ENCODE peak calls at places on chromosomes 6 and 20, in four cellular contexts. One of them, this sample, is unnamed.

GRCh38 chr6:36745836-36746235 is 48.2 kb downstream of the RAB44 start:
- DNase-seq in GM12878: no peak
- DNase-seq in HCT116: no peak
- DNase-seq in K562: no peak
- DNase-seq in this sample: no peak

GRCh38 chr6:93580441-93580840 is 161.1 kb upstream of the EPHA7 start:
- DNase-seq in HCT116: no peak
- DNase-seq in K562: no peak
- DNase-seq in GM12878: no peak
- DNase-seq in this sample: no peak

GRCh38 chr6:36692220-36692619 is 5.4 kb upstream of the RAB44 start:
- DNase-seq in HCT116: no peak
- DNase-seq in GM12878: no peak
- DNase-seq in K562: no peak
- DNase-seq in this sample: no peak

GRCh38 chr20:62219992-62220665 is at the start of gene HRH3:
- DNase-seq in K562: peak; percentile 96
- DNase-seq in GM12878: no peak
- DNase-seq in HCT116: no peak
- DNase-seq in this sample: no peak

GRCh38 chr20:63083831-63084562 is 77.2 kb upstream of the BHLHE23 start:
- DNase-seq in HCT116: no peak
- DNase-seq in GM12878: no peak
- DNase-seq in K562: no peak
- DNase-seq in this sample: peak; percentile 47

GRCh38 chr20:33569290-33570094 is 79.6 kb downstream of the CBFA2T2 start:
- DNase-seq in GM12878: no peak
- DNase-seq in K562: no peak
- DNase-seq in HCT116: no peak
- DNase-seq in this sample: no peak

GRCh38 chr6:20306491-20306890 is 94.2 kb upstream of the MBOAT1 start:
- DNase-seq in GM12878: no peak
- DNase-seq in K562: no peak
- DNase-seq in HCT116: no peak
- DNase-seq in this sample: no peak

GRCh38 chr6:30664994-30665767 is 7.6 kb downstream of the DHX16 start:
- DNase-seq in K562: no peak
- DNase-seq in HCT116: no peak
- DNase-seq in GM12878: no peak
- DNase-seq in this sample: no peak

GRCh38 chr6:161701051-161701450 is 427.2 kb upstream of the AGPAT4 start:
- DNase-seq in HCT116: no peak
- DNase-seq in GM12878: no peak
- DNase-seq in K562: no peak
- DNase-seq in this sample: no peak

GRCh38 chr20:4038676-4039075 is 23.3 kb upstream of the RNF24 start:
- DNase-seq in K562: no peak
- DNase-seq in GM12878: no peak
- DNase-seq in HCT116: no peak
- DNase-seq in this sample: peak; percentile 45

GRCh38 chr20:35796556-35796955 is 24.7 kb downstream of the PHF20 start:
- DNase-seq in HCT116: no peak
- DNase-seq in GM12878: no peak
- DNase-seq in K562: no peak
- DNase-seq in this sample: no peak

DNA sequence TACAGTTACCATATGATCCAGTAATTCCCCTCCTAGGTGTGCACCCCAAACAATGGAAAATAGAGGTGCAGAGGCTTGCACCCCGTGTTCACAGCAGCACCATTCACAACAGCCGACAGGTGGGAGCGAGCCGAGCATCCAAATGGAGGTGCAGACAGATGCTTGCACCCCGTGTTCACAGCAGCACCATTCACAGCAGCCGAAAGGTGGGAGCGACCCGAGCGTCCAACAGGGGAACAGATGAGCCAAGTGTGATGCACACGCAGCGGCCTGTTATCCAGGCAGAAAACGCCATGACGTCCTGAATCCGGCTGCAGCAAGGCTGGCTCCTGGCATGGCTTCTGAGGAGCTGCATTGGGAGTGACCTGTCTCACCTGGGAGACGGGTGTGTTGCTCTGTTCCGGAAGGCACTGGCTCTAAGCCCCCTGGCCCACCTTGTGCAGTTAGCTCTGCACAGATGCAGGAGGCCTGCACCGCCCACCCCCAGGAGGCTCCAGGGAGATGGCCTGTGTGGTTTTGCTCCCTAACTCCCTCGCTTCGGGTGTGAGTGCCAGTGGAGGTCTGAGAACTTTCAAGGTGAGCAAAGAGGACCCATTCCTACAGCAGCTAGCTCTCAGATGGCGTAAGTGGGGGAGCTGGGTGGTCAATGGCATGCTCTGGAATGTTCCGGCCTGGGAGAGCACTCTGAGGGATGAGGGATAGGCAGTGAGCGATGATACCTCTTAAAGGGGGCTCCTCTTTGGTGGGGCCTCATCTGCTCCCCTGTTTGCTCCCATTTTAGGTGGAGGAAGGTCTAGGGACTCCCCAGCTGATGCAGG is 47.8 kb upstream of the FRMD1 start:
- DNase-seq in HCT116: no peak
- DNase-seq in K562: no peak
- DNase-seq in GM12878: no peak
- DNase-seq in this sample: no peak
- TF ChIP-seq EGR1 in HCT116: no peak
- TF ChIP-seq EGR1 in K562: no peak
- TF ChIP-seq EGR1 in GM12878: no peak
- TF ChIP-seq EGR1 in this sample: no peak

GRCh38 chr6:98471444-98471843 is 362.9 kb upstream of the POU3F2 start:
- DNase-seq in HCT116: no peak
- DNase-seq in GM12878: no peak
- DNase-seq in K562: no peak
- DNase-seq in this sample: no peak

GRCh38 chr6:98477231-98477630 is 357.1 kb upstream of the POU3F2 start:
- DNase-seq in GM12878: no peak
- DNase-seq in K562: no peak
- DNase-seq in HCT116: no peak
- DNase-seq in this sample: no peak
- TF ChIP-seq EGR1 in GM12878: no peak
- TF ChIP-seq EGR1 in K562: no peak
- TF ChIP-seq EGR1 in HCT116: no peak
- TF ChIP-seq EGR1 in this sample: no peak

GRCh38 chr20:10745790-10746189 is 72.0 kb upstream of the JAG1 start:
- DNase-seq in K562: no peak
- DNase-seq in GM12878: no peak
- DNase-seq in HCT116: no peak
- DNase-seq in this sample: no peak

GRCh38 chr20:10739134-10739533 is 65.3 kb upstream of the JAG1 start:
- DNase-seq in HCT116: no peak
- DNase-seq in GM12878: no peak
- DNase-seq in K562: no peak
- DNase-seq in this sample: no peak

GRCh38 chr20:10735195-10735949 is 61.6 kb upstream of the JAG1 start:
- DNase-seq in GM12878: no peak
- DNase-seq in K562: no peak
- DNase-seq in HCT116: no peak
- DNase-seq in this sample: no peak

GRCh38 chr20:10739575-10739974 is 65.8 kb upstream of the JAG1 start:
- DNase-seq in K562: no peak
- DNase-seq in GM12878: no peak
- DNase-seq in HCT116: no peak
- DNase-seq in this sample: no peak

DNA sequence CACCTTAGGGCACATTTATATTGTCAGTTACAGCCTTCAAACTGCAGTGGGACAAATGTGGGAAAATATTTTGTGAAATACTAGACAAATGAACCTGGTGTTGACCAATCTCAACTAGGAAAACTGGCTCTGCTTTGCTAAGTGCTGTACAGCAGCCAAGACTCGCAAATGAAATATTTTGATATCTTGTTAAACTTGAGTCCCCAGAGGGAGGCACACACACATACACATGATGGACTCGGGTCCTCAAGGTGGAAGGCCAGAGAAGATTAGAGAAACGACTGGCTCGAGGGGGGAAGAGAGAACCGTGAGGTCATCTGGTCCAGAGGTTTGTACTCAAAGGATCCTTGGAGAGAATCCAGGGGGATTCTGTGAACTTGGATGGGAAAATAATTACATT is 67.3 kb upstream of the JAG1 start:
- DNase-seq in K562: no peak
- DNase-seq in GM12878: no peak
- DNase-seq in HCT116: no peak
- DNase-seq in this sample: no peak
- TF ChIP-seq EGR1 in K562: no peak
- TF ChIP-seq EGR1 in GM12878: no peak
- TF ChIP-seq EGR1 in HCT116: no peak
- TF ChIP-seq EGR1 in this sample: no peak

DNA sequence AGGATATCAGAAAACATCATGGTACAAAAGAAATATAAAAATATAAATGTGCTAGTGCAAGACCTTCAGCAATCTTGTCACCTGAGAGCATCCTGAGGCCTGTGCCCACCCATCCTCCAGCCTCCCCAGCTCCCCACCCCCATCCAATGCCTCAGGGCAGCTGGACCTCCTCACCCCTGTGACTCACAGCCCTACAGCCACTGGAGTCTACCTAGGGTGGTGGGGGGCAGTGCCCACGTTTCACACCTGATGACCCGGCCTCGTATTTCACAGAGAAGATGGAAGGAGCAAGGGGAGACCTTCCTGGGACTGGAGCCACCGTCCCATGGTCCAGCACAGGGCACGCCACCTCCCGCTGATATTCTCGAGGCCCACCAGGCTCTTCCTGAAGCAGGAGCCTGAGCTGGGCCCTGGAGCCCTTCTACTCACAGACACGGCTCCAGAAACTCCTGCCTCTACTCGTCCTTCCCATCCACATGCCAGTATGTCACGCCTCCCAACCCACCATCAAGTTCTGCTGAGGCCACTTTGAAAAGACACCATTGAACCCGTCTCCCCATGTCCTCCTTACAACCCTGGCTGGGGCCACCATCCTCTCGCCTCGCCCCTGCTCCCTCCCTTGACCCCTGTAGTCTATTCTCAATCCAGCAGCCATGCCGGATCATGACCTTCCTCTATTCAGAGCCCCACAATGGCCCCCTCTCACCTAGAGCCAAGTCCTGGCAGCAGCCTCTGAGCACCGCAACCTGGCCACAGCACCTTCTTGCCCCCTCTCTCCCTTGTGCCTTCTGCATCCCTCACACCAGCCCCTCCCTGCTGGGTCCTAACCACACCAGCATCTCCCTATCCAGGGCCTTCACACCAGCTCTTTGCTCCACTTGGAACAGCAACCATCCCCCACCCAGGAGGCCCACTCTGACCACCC is 13.3 kb downstream of the APMAP start:
- DNase-seq in GM12878: no peak
- DNase-seq in K562: no peak
- DNase-seq in HCT116: no peak
- DNase-seq in this sample: peak; percentile 22
- TF ChIP-seq EGR1 in GM12878: no peak
- TF ChIP-seq EGR1 in K562: no peak
- TF ChIP-seq EGR1 in HCT116: no peak
- TF ChIP-seq EGR1 in this sample: no peak

DNA sequence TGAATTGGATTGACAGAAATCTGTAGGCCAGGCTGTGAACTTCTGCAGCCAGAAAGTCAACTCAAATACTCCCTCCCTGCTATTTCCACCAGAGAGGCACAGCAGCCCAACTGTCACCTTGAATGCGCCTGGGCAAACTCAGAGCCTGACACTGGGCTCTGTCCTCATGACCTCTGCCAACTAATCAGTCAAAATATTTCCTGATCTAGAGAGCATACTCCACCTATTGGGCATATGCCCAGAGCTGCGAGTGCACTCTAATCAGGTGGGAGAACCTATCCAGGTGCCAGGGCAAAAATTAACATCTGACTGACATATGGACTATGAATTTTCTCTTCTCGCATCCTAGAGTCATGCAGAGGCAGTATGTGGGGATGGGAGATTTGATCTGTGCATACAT is 406.3 kb upstream of the RUNX2 start:
- DNase-seq in HCT116: no peak
- DNase-seq in GM12878: no peak
- DNase-seq in K562: no peak
- DNase-seq in this sample: no peak
- TF ChIP-seq EGR1 in HCT116: no peak
- TF ChIP-seq EGR1 in GM12878: no peak
- TF ChIP-seq EGR1 in K562: no peak
- TF ChIP-seq EGR1 in this sample: no peak

DNA sequence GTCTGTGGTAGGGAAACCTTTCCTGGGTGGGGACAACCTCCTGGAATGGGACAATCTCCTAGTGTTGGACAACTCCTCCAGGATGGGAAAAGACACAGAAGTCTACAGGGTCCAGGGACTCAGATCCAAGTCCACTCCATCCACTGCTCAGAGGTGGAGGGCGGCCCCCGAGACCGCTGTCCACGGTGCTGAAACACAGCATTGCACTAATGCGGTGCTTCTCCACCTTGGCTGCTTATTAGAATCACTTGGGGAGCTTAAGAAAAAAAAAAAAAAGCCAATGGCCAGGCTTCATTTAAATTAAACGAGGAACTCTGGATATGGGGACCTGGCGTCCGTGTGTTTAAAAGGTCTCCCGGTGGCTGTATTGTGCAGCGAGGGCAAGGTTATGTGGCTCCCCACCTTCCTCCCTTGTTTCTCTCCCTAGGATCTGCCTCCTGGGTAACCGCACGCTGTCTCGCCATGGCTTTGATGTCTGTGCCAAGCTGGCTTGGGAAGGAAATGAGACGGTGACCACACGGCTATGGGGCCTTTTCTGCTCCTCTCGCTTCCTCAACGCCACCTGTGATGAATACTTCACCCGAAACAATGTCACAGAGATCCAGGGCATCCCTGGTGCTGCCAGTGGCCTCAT is 12.0 kb downstream of the SLC12A5 start:
- DNase-seq in HCT116: no peak
- DNase-seq in GM12878: no peak
- DNase-seq in K562: peak; percentile 79
- DNase-seq in this sample: peak; percentile 93
- TF ChIP-seq EGR1 in HCT116: no peak
- TF ChIP-seq EGR1 in GM12878: no peak
- TF ChIP-seq EGR1 in K562: no peak
- TF ChIP-seq EGR1 in this sample: no peak

GRCh38 chr6:105621564-105622175 is 218.8 kb upstream of the PREP start:
- DNase-seq in HCT116: no peak
- DNase-seq in K562: no peak
- DNase-seq in GM12878: no peak
- DNase-seq in this sample: no peak
- TF ChIP-seq EGR1 in HCT116: no peak
- TF ChIP-seq EGR1 in K562: no peak
- TF ChIP-seq EGR1 in GM12878: no peak
- TF ChIP-seq EGR1 in this sample: no peak